ENCODE peak calls at places on chromosomes 4 and X, in seven cellular contexts. H is AG09319, I is uterus, O is myocyte, W is NCI-H510A, R is EL, L is H7. K is an unnamed sample.

GRCh38 chr4:118173956-118174355 is 139.7 kb downstream of the NDST3 start:
- DNase-seq in H (peak), I (no peak), O (peak), W (no peak), R (peak), L (no peak), K (peak)

GRCh38 chrX:69951756-69952155 is 98.0 kb downstream of the AWAT2 start:
- DNase-seq in H (no peak), I (no peak), O (no peak), W (no peak), R (no peak), L (no peak), K (no peak)

GRCh38 chr4:16516796-16517413 is 290.6 kb upstream of the TAPT1 start:
- DNase-seq in H (peak), I (peak), O (no peak), W (no peak), R (peak), L (peak), K (no peak)

GRCh38 chr4:742742-743311 is 37.2 kb downstream of the PCGF3 start:
- DNase-seq in H (no peak), I (peak), O (peak), W (no peak), R (peak), L (peak), K (no peak)

GRCh38 chr4:10917475-10918103 is 233.0 kb upstream of the CLNK start:
- DNase-seq in H (no peak), I (no peak), O (no peak), W (peak), R (no peak), L (no peak), K (no peak)

GRCh38 chr4:89661490-89661889 is 175.5 kb downstream of the SNCA start:
- DNase-seq in H (peak), I (no peak), O (peak), W (no peak), R (peak), L (peak), K (peak)

GRCh38 chr4:3219761-3220481 is 29.0 kb upstream of the MSANTD1 start:
- DNase-seq in H (no peak), I (no peak), O (peak), W (no peak), R (no peak), L (no peak), K (no peak)

GRCh38 chrX:43654431-43655150 is 1.5 kb upstream of the MAOA start:
- DNase-seq in H (peak), I (peak), O (peak), W (peak), R (peak), L (peak), K (peak)

GRCh38 chr4:186846426-186846825 is 122.8 kb upstream of the FAT1 start:
- DNase-seq in H (no peak), I (no peak), O (no peak), W (no peak), R (no peak), L (no peak), K (no peak)

GRCh38 chrX:130139474-130140201 is 26.0 kb downstream of the AIFM1 start:
- DNase-seq in H (no peak), I (no peak), O (no peak), W (peak), R (no peak), L (peak), K (no peak)

GRCh38 chrX:17692709-17693346 is 44.5 kb upstream of the SCML1 start:
- DNase-seq in H (peak), I (no peak), O (peak), W (peak), R (peak), L (peak), K (no peak)

GRCh38 chr4:142563682-142564291 is 282.3 kb downstream of the INPP4B start:
- DNase-seq in H (no peak), I (no peak), O (peak), W (no peak), R (peak), L (no peak), K (no peak)

GRCh38 chr4:114320126-114320525 is 278.5 kb upstream of the UGT8 start:
- DNase-seq in H (no peak), I (no peak), O (no peak), W (no peak), R (no peak), L (no peak), K (no peak)

GRCh38 chr4:168153596-168154440 is 61.5 kb downstream of the ANXA10 start:
- DNase-seq in H (peak), I (peak), O (peak), W (peak), R (peak), L (no peak), K (peak)

GRCh38 chr4:76634239-76634638 is 199.2 kb downstream of the SHROOM3 start:
- DNase-seq in H (peak), I (no peak), O (no peak), W (no peak), R (peak), L (no peak), K (peak)

GRCh38 chr4:67393699-67394281 is 151.5 kb downstream of the CENPC start:
- DNase-seq in H (peak), I (no peak), O (peak), W (peak), R (peak), L (no peak), K (no peak)

GRCh38 chr4:23135792-23136645 is 443.3 kb downstream of the GBA3 start:
- DNase-seq in H (peak), I (no peak), O (peak), W (no peak), R (peak), L (peak), K (peak)

GRCh38 chr4:116082808-116083366 is 969.5 kb upstream of the NDST4 start:
- DNase-seq in H (no peak), I (no peak), O (no peak), W (no peak), R (no peak), L (no peak), K (no peak)

GRCh38 chrX:97366246-97366645 is 482.5 kb downstream of the RPA4 start:
- DNase-seq in H (no peak), I (no peak), O (no peak), W (no peak), R (no peak), L (no peak), K (no peak)

GRCh38 chr4:157221426-157221894 is 932 bp downstream of the GRIA2 start:
- DNase-seq in H (no peak), I (peak), O (no peak), W (no peak), R (no peak), L (peak), K (no peak)

GRCh38 chrX:46589977-46590723 is 16.6 kb downstream of the CHST7 start:
- DNase-seq in H (no peak), I (no peak), O (peak), W (no peak), R (peak), L (no peak), K (peak)

GRCh38 chr4:153131478-153132069 is 72.7 kb upstream of the TRIM2 start:
- DNase-seq in H (no peak), I (no peak), O (no peak), W (no peak), R (no peak), L (no peak), K (no peak)

GRCh38 chrX:13377537-13377936 is 57.7 kb upstream of the ATXN3L start:
- DNase-seq in H (peak), I (peak), O (peak), W (no peak), R (peak), L (no peak), K (peak)

GRCh38 chrX:94751611-94752010 is 1077.6 kb downstream of the FAM133A start:
- DNase-seq in H (no peak), I (no peak), O (no peak), W (no peak), R (no peak), L (peak), K (no peak)

GRCh38 chrX:154918060-154918483 is 31.9 kb downstream of the F8A1 start:
- DNase-seq in H (peak), I (peak), O (peak), W (no peak), R (peak), L (peak), K (peak)

GRCh38 chr4:134328741-134329140 is 127.2 kb upstream of the PABPC4L start:
- DNase-seq in H (no peak), I (no peak), O (no peak), W (peak), R (no peak), L (peak), K (no peak)

GRCh38 chr4:8912506-8912905 is 40.9 kb upstream of the HMX1 start:
- DNase-seq in H (no peak), I (no peak), O (no peak), W (no peak), R (no peak), L (no peak), K (no peak)

GRCh38 chr4:109552240-109552639 is 7.8 kb upstream of the MCUB start:
- DNase-seq in H (no peak), I (no peak), O (no peak), W (no peak), R (no peak), L (no peak), K (no peak)

GRCh38 chrX:126929071-126929470 is 109.5 kb downstream of the PRR32 start:
- DNase-seq in H (no peak), I (no peak), O (no peak), W (no peak), R (no peak), L (no peak), K (no peak)

GRCh38 chr4:84825701-84826100 is 140.8 kb downstream of the WDFY3 start:
- DNase-seq in H (no peak), I (no peak), O (no peak), W (no peak), R (no peak), L (no peak), K (no peak)

GRCh38 chrX:9062621-9063020 is 28.7 kb upstream of the FAM9B start:
- DNase-seq in H (no peak), I (no peak), O (no peak), W (no peak), R (no peak), L (no peak), K (no peak)

GRCh38 chrX:129161108-129161507 is 362.2 kb downstream of the SMARCA1 start:
- DNase-seq in H (no peak), I (no peak), O (no peak), W (no peak), R (no peak), L (peak), K (no peak)

GRCh38 chrX:148854351-148854750 is 353.9 kb downstream of the AFF2 start:
- DNase-seq in H (no peak), I (no peak), O (peak), W (no peak), R (no peak), L (no peak), K (no peak)

GRCh38 chr4:99157478-99157935 is 13.4 kb upstream of the ADH4 start:
- DNase-seq in H (no peak), I (no peak), O (no peak), W (no peak), R (no peak), L (no peak), K (no peak)

GRCh38 chrX:107449490-107450175 is at the start of gene FRMPD3:
- DNase-seq in H (no peak), I (no peak), O (peak), W (no peak), R (peak), L (peak), K (no peak)

GRCh38 chr4:170068438-170069128 is 21.2 kb downstream of the AADAT start:
- DNase-seq in H (no peak), I (no peak), O (no peak), W (no peak), R (no peak), L (no peak), K (no peak)

K was measured in GM04503.